ENCODE peak calls at places on chromosome 15, in nine cellular contexts. V is fibroblast of pulmonary artery; Y is naive thymus-derived CD4-positive, alpha-beta T cell; M is AG04450; O is CD8-positive, alpha-beta T cell; R is Caco-2; C is HFF-Myc; I is tibial nerve; F is thoracic aorta. N is an unnamed sample.

GRCh38 chr15:66654718-66655375 is 47.2 kb upstream of the SMAD6 start:
- DNase-seq in V (no peak), Y (peak), M (no peak), O (no peak), R (no peak), C (no peak), I (no peak), F (no peak), N (no peak)

GRCh38 chr15:43505723-43506122 is 11.7 kb upstream of the MAP1A start:
- DNase-seq in V (peak), Y (no peak), M (peak), O (no peak), R (no peak), C (no peak), I (no peak), F (no peak), N (no peak)

GRCh38 chr15:52808996-52809395 is 18.9 kb upstream of the ONECUT1 start:
- DNase-seq in V (no peak), Y (no peak), M (no peak), O (no peak), R (no peak), C (no peak), I (no peak), F (no peak), N (no peak)

GRCh38 chr15:83904107-83904720 is 250.3 kb downstream of the ADAMTSL3 start:
- DNase-seq in V (peak), Y (no peak), M (peak), O (no peak), R (no peak), C (peak), I (peak), F (no peak), N (no peak)

GRCh38 chr15:61449306-61449705 is 220.2 kb upstream of the RORA start:
- DNase-seq in V (no peak), Y (no peak), M (no peak), O (no peak), R (no peak), C (no peak), I (no peak), F (no peak), N (no peak)

GRCh38 chr15:69668049-69668705 is 215.6 kb downstream of the RPLP1 start:
- DNase-seq in V (no peak), Y (no peak), M (no peak), O (no peak), R (no peak), C (no peak), I (no peak), F (no peak), N (no peak)

GRCh38 chr15:56052389-56053045 is 59.1 kb upstream of the NEDD4 start:
- DNase-seq in V (peak), Y (peak), M (no peak), O (no peak), R (peak), C (no peak), I (no peak), F (no peak), N (no peak)

GRCh38 chr15:94336817-94337537 is 105.6 kb downstream of the MCTP2 start:
- DNase-seq in V (no peak), Y (no peak), M (no peak), O (no peak), R (peak), C (no peak), I (no peak), F (no peak), N (no peak)

GRCh38 chr15:84669726-84670125 is 11.7 kb upstream of the NMB start:
- DNase-seq in V (no peak), Y (no peak), M (no peak), O (no peak), R (no peak), C (no peak), I (no peak), F (no peak), N (no peak)

GRCh38 chr15:73751896-73752816 is 995 bp downstream of the INSYN1 start:
- DNase-seq in V (no peak), Y (no peak), M (no peak), O (no peak), R (no peak), C (no peak), I (no peak), F (no peak), N (no peak)

GRCh38 chr15:63332367-63333078 is 49.1 kb downstream of the CA12 start:
- DNase-seq in V (peak), Y (no peak), M (peak), O (no peak), R (no peak), C (peak), I (no peak), F (no peak), N (no peak)

GRCh38 chr15:67105065-67105951 is 39.9 kb downstream of the SMAD3 start:
- DNase-seq in V (peak), Y (no peak), M (peak), O (no peak), R (no peak), C (peak), I (peak), F (peak), N (no peak)

GRCh38 chr15:101149864-101150722 is 101.8 kb downstream of the CHSY1 start:
- DNase-seq in V (no peak), Y (no peak), M (no peak), O (no peak), R (no peak), C (no peak), I (no peak), F (no peak), N (no peak)

GRCh38 chr15:87349181-87349580 is 907.4 kb downstream of the NTRK3 start:
- DNase-seq in V (peak), Y (no peak), M (no peak), O (no peak), R (no peak), C (no peak), I (no peak), F (no peak), N (no peak)

GRCh38 chr15:67690936-67691335 is 134.4 kb upstream of the SKOR1 start:
- DNase-seq in V (peak), Y (no peak), M (peak), O (no peak), R (no peak), C (no peak), I (no peak), F (no peak), N (no peak)

GRCh38 chr15:48856947-48857346 is 21.0 kb upstream of the EID1 start:
- DNase-seq in V (peak), Y (no peak), M (no peak), O (no peak), R (no peak), C (no peak), I (no peak), F (no peak), N (no peak)

GRCh38 chr15:66004618-66005262 is 135.4 kb downstream of the RAB11A start:
- DNase-seq in V (peak), Y (peak), M (no peak), O (no peak), R (peak), C (no peak), I (no peak), F (no peak), N (no peak)

GRCh38 chr15:31398677-31399260 is 72.1 kb downstream of the KLF13 start:
- DNase-seq in V (no peak), Y (no peak), M (no peak), O (no peak), R (no peak), C (no peak), I (no peak), F (no peak), N (no peak)

GRCh38 chr15:77497942-77498361 is 77.3 kb downstream of the HMG20A start:
- DNase-seq in V (peak), Y (no peak), M (no peak), O (no peak), R (no peak), C (no peak), I (no peak), F (no peak), N (no peak)

GRCh38 chr15:44394062-44394461 is 33.4 kb upstream of the CTDSPL2 start:
- DNase-seq in V (peak), Y (no peak), M (no peak), O (no peak), R (peak), C (no peak), I (no peak), F (no peak), N (no peak)

GRCh38 chr15:23437146-23437545 is 9.9 kb downstream of the GOLGA6L2 start:
- DNase-seq in V (no peak), Y (no peak), M (no peak), O (no peak), R (no peak), C (no peak), I (no peak), F (no peak), N (no peak)

GRCh38 chr15:89164712-89165211 is 56.6 kb downstream of the RLBP1 start:
- DNase-seq in V (no peak), Y (no peak), M (no peak), O (no peak), R (peak), C (no peak), I (no peak), F (no peak), N (no peak)

GRCh38 chr15:67967871-67968423 is 86.2 kb upstream of the PIAS1 start:
- DNase-seq in V (peak), Y (peak), M (peak), O (no peak), R (peak), C (no peak), I (peak), F (peak), N (no peak)

GRCh38 chr15:75578206-75578947 is 738 bp downstream of the PTPN9 start:
- DNase-seq in V (no peak), Y (peak), M (no peak), O (no peak), R (peak), C (no peak), I (no peak), F (no peak), N (no peak)

GRCh38 chr15:96407482-96407881 is 77.0 kb downstream of the NR2F2 start:
- DNase-seq in V (no peak), Y (no peak), M (no peak), O (no peak), R (no peak), C (no peak), I (no peak), F (no peak), N (no peak)
- H3K4me3 ChIP-seq in V (no peak), Y (no peak), M (no peak), O (no peak), R (no peak), C (no peak), I (no peak), F (no peak), N (no peak)

GRCh38 chr15:51341366-51342248 is at the start of gene GLDN:
- DNase-seq in V (peak), Y (no peak), M (no peak), O (no peak), R (peak), C (no peak), I (no peak), F (peak), N (no peak)
- H3K4me3 ChIP-seq in V (peak), Y (no peak), M (peak), O (no peak), R (peak), C (peak), I (peak), F (peak), N (no peak)

GRCh38 chr15:90814193-90814811 is 54.1 kb upstream of the FURIN start:
- DNase-seq in V (no peak), Y (no peak), M (no peak), O (no peak), R (no peak), C (no peak), I (no peak), F (no peak), N (no peak)

GRCh38 chr15:90816401-90817116 is 51.8 kb upstream of the FURIN start:
- DNase-seq in V (no peak), Y (no peak), M (no peak), O (no peak), R (no peak), C (no peak), I (no peak), F (no peak), N (no peak)

GRCh38 chr15:90812881-90813280 is 55.5 kb upstream of the FURIN start:
- DNase-seq in V (no peak), Y (no peak), M (no peak), O (no peak), R (no peak), C (no peak), I (no peak), F (no peak), N (no peak)

GRCh38 chr15:90810354-90810753 is 58.0 kb upstream of the FURIN start:
- DNase-seq in V (no peak), Y (no peak), M (no peak), O (no peak), R (no peak), C (no peak), I (no peak), F (no peak), N (no peak)

GRCh38 chr15:90813796-90814192 is 54.6 kb upstream of the FURIN start:
- DNase-seq in V (no peak), Y (no peak), M (no peak), O (no peak), R (no peak), C (no peak), I (no peak), F (no peak), N (no peak)
- H3K4me3 ChIP-seq in V (no peak), Y (no peak), M (no peak), O (no peak), R (no peak), C (no peak), I (no peak), F (no peak), N (no peak)

GRCh38 chr15:71116366-71116765 is 1.1 kb downstream of the THSD4 start:
- DNase-seq in V (no peak), Y (no peak), M (no peak), O (no peak), R (no peak), C (no peak), I (no peak), F (no peak), N (no peak)
- H3K4me3 ChIP-seq in V (peak), Y (no peak), M (peak), O (no peak), R (no peak), C (peak), I (peak), F (peak), N (no peak)